ENCODE peak calls at places on chromosomes 4 and X, in six cellular contexts. Q is lung, D is H9, R is lower leg skin, P is SK-N-SH, I is nephron progenitor cell. F is an unnamed sample.

GRCh38 chr4:63528592-63528991 is 880.7 kb downstream of the TECRL start:
- DNase-seq in Q (no peak), D (no peak), R (no peak), P (no peak), I (no peak), F (no peak)

GRCh38 chr4:116733368-116733767 is 352.0 kb downstream of the TRAM1L1 start:
- DNase-seq in Q (no peak), D (no peak), R (no peak), P (no peak), I (no peak), F (no peak)

GRCh38 chr4:39114436-39114835 is 52.4 kb downstream of the KLHL5 start:
- DNase-seq in Q (no peak), D (no peak), R (no peak), P (no peak), I (no peak), F (no peak)

GRCh38 chr4:182616476-182616875 is 300.7 kb downstream of the DCTD start:
- DNase-seq in Q (no peak), D (no peak), R (no peak), P (no peak), I (no peak), F (no peak)

GRCh38 chr4:186191266-186192067 is at the start of gene CYP4V2:
- DNase-seq in Q (peak), D (peak), R (peak), P (peak), I (peak), F (peak)

GRCh38 chrX:15430584-15430983 is 46.4 kb upstream of the VEGFD start:
- DNase-seq in Q (no peak), D (no peak), R (no peak), P (no peak), I (no peak), F (no peak)

GRCh38 chrX:45765726-45766125 is 565.0 kb upstream of the DIPK2B start:
- DNase-seq in Q (no peak), D (no peak), R (no peak), P (no peak), I (no peak), F (no peak)

GRCh38 chrX:53445977-53446376 is 11.8 kb upstream of the HSD17B10 start:
- DNase-seq in Q (peak), D (peak), R (no peak), P (peak), I (peak), F (no peak)

GRCh38 chr4:153275380-153276276 is 68.9 kb upstream of the MND1 start:
- DNase-seq in Q (no peak), D (no peak), R (no peak), P (no peak), I (no peak), F (no peak)

GRCh38 chr4:77358315-77358928 is 201.4 kb downstream of the CCNG2 start:
- DNase-seq in Q (no peak), D (peak), R (no peak), P (peak), I (peak), F (no peak)

GRCh38 chr4:165542476-165542875 is 163.7 kb downstream of the CPE start:
- DNase-seq in Q (no peak), D (no peak), R (no peak), P (no peak), I (no peak), F (no peak)

GRCh38 chr4:33924801-33925200 is 2319.5 kb downstream of the ARAP2 start:
- DNase-seq in Q (no peak), D (no peak), R (no peak), P (no peak), I (no peak), F (no peak)

GRCh38 chr4:94562285-94562684 is 110.5 kb downstream of the PDLIM5 start:
- DNase-seq in Q (no peak), D (no peak), R (no peak), P (no peak), I (no peak), F (no peak)

DNA sequence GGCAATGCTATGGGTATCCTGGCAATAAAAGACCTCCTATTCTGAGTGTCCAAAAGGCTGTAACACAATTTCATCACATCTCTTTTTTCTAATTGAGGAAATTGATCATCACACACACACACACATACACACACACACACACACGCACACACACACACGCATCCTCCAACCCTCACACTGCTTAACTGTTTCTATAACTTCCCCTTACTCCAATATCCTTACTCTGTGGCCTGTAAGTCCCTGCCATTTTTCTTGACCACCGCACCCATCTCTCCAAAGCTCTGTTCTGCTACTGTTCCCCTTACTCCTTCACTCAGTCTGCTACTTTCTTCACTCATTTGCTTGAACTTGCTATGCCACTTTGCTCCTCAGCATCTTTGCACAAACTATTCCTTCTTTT is 115.6 kb downstream of the AMELX start:
- DNase-seq in Q (no peak), D (no peak), R (no peak), P (no peak), I (no peak), F (no peak)
- TF ChIP-seq CTCF in Q (no peak), D (no peak), R (no peak), P (no peak), I (no peak), F (no peak)

DNA sequence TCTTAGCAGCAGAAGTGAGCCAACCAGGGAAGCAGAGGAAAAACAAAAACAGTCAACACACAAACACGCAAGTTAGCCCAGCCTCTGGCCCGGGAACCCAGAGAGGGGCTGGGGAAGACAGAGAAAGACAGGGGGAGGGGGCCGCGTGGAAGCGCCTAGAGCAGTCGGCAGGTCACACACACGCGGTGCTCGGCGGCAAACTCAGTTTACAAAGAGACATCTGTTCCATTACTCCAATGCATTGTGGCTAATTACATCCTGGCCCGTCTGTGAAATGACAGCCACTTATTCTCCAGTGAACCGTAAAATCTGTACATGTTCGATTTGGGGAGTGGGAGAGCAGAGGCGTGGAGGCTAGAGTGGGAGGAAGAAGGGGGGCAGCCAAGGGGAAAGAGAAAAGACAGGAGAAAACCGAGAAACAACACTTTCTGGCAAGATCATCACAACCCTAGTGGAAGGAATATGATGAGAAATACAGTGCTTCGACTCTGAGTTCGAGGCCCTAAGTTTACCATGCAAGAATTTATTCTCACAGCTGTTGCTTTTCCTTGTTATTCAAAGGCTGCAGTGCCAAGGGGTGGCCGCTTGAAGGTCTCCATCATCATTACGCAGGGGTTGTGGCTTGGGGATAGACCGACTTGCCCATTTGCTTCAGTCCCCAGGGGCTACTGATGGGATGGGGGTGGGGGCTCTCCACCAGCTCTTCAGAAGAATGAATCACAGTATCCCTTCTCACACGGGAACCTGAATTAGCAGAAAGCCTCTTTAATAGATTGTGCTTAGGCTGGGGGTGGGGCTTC is 167.7 kb downstream of the MGST2 start:
- DNase-seq in Q (no peak), D (peak), R (no peak), P (no peak), I (peak), F (no peak)
- TF ChIP-seq CTCF in Q (no peak), D (peak), R (no peak), P (no peak), I (no peak), F (no peak)

DNA sequence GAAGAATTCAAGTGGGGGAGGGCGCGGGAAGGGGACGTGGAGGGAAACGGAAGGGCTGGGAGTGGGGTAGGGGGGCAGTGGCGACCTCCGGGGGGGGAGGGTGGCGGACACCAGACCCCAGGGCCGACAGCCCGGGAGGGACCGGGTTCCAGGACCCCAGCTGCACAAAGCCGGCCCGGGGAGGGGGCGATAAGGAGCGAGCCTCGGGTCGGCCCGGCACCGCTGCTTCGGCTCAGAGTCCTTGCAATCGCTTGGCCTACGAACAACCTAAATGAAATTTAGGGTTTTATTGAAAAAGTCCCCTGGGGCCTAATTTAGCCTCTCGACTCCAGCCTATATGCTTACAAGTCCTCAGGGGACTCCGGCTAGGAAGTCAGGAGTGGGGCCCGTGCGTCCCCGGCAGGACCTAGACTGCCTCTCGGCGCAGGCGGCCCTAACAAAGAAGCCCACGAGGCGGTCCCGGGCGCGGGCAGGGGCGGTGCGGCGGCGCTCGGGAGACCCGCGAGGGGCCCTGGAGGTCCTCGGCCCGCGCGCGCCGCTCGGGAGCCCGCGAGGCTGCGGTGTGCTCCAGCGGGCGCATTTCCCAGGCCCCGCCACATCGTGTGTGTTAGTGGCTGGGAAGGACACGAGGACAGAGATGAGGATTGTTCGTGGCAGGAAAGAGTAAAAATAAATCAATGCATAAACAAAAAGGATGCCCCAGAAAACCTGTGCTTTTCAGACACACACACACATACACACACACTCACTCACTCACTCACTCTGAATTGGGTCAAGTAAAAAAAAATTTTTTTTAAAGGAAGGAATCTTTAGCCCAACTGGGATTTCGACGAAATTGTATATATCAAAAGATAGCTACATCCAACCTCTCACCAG is 70.0 kb downstream of the MGST2 start:
- DNase-seq in Q (no peak), D (peak), R (no peak), P (peak), I (peak), F (peak)
- TF ChIP-seq CTCF in Q (no peak), D (no peak), R (no peak), P (no peak), I (no peak), F (no peak)

DNA sequence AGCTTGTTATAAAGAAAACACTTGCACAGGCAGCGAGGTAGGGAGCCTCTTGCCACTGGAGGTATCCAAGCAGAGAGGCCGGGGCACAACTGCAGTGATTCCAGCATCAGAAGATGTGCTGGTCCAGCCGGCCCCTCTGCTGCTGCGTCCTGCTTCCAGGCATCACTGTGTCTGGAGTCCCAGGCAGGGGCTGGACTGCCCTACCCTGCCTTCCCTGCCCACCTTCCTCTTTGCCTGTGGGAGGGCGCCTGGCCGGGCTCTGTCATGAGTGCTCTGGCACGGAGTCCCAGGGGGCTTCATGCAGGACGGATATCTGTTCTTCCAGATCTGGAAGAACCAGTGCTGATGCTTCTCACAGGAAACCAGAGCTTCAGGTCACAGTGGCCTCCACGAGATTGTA is 187.6 kb upstream of the PSAPL1 start:
- DNase-seq in Q (no peak), D (no peak), R (no peak), P (peak), I (no peak), F (no peak)
- TF ChIP-seq CTCF in Q (no peak), D (no peak), R (no peak), P (no peak), I (no peak), F (no peak)

F was measured in mesothelial cell of epicardium.